ENCODE peak calls at places on chromosomes 11 and 22, in eight cellular contexts. N is neural progenitor cell, X is body of pancreas, F is BJ, M is IMR-90, K is epithelial cell of esophagus, H is ovary, B is right atrium auricular region. W is an unnamed sample.

GRCh38 chr22:42754658-42755057 is 34.0 kb upstream of the A4GALT start:
- DNase-seq in N (no peak), X (peak), F (no peak), M (peak), K (peak), H (no peak), B (no peak), W (no peak)

GRCh38 chr22:21623402-21623970 is 6.3 kb downstream of the YDJC start:
- DNase-seq in N (no peak), X (no peak), F (no peak), M (no peak), K (no peak), H (no peak), B (no peak), W (no peak)

GRCh38 chr11:126712017-126712625 is 288.4 kb downstream of the KIRREL3 start:
- DNase-seq in N (no peak), X (no peak), F (no peak), M (peak), K (no peak), H (no peak), B (no peak), W (no peak)

GRCh38 chr22:49007013-49007653 is 820.5 kb downstream of the BRD1 start:
- DNase-seq in N (no peak), X (no peak), F (no peak), M (no peak), K (no peak), H (no peak), B (peak), W (no peak)

GRCh38 chr11:12397953-12398352 is 20.6 kb downstream of the PARVA start:
- DNase-seq in N (no peak), X (no peak), F (peak), M (peak), K (peak), H (peak), B (peak), W (no peak)

GRCh38 chr11:48005878-48006277 is 25.5 kb downstream of the PTPRJ start:
- DNase-seq in N (peak), X (no peak), F (no peak), M (no peak), K (no peak), H (no peak), B (no peak), W (no peak)

GRCh38 chr11:60482361-60482760 is 10.2 kb upstream of the MS4A12 start:
- DNase-seq in N (no peak), X (no peak), F (no peak), M (no peak), K (no peak), H (no peak), B (no peak), W (peak)

GRCh38 chr11:9787981-9788521 is 124.2 kb downstream of the SWAP70 start:
- DNase-seq in N (no peak), X (peak), F (peak), M (peak), K (no peak), H (no peak), B (no peak), W (peak)

GRCh38 chr22:33666661-33667619 is 253.3 kb downstream of the LARGE1 start:
- DNase-seq in N (peak), X (no peak), F (no peak), M (no peak), K (no peak), H (no peak), B (no peak), W (peak)

GRCh38 chr11:62923634-62924411 is 2.7 kb upstream of the CHRM1 start:
- DNase-seq in N (peak), X (no peak), F (no peak), M (no peak), K (peak), H (no peak), B (no peak), W (peak)

GRCh38 chr22:28015676-28016601 is 96.9 kb upstream of the PITPNB start:
- DNase-seq in N (peak), X (peak), F (no peak), M (no peak), K (no peak), H (peak), B (no peak), W (no peak)

GRCh38 chr11:88886796-88887195 is 179.0 kb downstream of the GRM5 start:
- DNase-seq in N (peak), X (peak), F (no peak), M (peak), K (peak), H (no peak), B (no peak), W (peak)

GRCh38 chr22:47112994-47113879 is 350.8 kb downstream of the TBC1D22A start:
- DNase-seq in N (no peak), X (no peak), F (no peak), M (no peak), K (no peak), H (peak), B (no peak), W (no peak)

GRCh38 chr11:36010010-36010740 is 66.3 kb downstream of the LDLRAD3 start:
- DNase-seq in N (no peak), X (no peak), F (no peak), M (peak), K (peak), H (no peak), B (no peak), W (no peak)

GRCh38 chr11:49505231-49505630 is 296.8 kb upstream of the FOLH1 start:
- DNase-seq in N (peak), X (no peak), F (no peak), M (no peak), K (peak), H (no peak), B (no peak), W (no peak)

GRCh38 chr11:122375687-122376399 is 259.8 kb upstream of the BLID start:
- DNase-seq in N (no peak), X (no peak), F (no peak), M (peak), K (peak), H (no peak), B (no peak), W (peak)

DNA sequence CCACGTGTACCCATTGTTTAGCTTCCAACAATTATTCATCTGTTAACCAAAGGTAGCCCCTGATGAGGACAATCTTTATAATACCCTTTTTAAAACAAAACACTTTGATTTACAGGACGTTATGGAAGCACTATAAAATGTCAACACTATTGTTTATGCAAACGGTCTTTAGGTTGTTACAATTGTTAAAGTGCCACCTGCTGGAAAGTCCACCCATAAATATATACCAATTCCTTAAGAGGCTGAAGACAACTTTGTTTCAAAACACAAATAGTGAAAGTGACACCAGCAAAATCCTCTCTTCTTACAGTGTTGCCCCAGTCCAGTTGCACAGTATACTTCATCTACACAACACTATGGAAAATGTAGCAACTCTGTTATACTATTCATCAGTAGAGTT is 68.9 kb upstream of the SLN start:
- DNase-seq in N (no peak), X (no peak), F (no peak), M (no peak), K (peak), H (no peak), B (no peak), W (peak)
- TF ChIP-seq CTCF in N (no peak), X (no peak), F (no peak), M (peak), K (peak), H (no peak), B (no peak), W (no peak)

DNA sequence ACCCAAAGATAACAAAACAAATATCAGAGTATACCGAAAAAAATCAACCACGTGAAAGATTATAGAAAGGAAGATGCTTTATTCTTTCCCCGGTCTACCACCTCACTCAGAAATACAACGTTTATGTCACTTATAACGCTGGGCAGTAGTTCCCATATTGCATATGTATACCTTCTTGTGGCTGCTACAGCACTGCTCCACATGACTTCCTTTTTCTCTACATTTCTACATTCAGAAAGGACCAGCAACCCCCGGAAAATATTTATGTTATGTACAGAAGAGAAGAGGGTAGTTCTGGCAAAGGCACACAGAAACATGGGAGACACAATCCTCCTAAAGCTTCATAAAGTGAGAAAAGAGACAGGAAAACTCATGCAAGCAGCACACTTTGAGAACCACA is 56.8 kb downstream of the MTMR2 start:
- DNase-seq in N (no peak), X (no peak), F (no peak), M (no peak), K (no peak), H (no peak), B (no peak), W (no peak)
- H3K4me3 ChIP-seq in N (no peak), X (no peak), F (no peak), M (no peak), K (no peak), H (no peak), B (no peak), W (no peak)

DNA sequence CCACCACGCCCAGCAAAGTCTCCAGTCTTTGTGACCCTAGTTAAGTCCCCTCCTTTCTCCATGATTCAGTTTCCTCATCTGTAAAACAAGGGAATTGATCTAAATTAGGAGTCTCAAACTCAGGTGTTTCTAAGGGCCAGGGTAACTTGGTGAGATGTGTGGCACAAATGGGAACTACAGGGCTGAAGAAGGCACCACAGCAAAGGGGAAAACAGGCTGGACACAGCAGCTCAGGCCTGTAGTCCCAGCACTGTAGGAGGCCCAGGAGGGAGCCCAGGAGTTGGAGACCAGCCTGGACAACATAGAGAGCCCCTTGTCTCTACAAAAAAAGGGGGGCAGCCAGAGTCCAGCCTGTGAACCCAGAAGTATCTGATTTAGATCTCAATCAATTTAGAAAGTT is 15.6 kb upstream of the PATZ1 start:
- DNase-seq in N (no peak), X (no peak), F (no peak), M (no peak), K (no peak), H (no peak), B (no peak), W (no peak)
- TF ChIP-seq CTCF in N (no peak), X (no peak), F (no peak), M (no peak), K (no peak), H (no peak), B (no peak), W (no peak)

DNA sequence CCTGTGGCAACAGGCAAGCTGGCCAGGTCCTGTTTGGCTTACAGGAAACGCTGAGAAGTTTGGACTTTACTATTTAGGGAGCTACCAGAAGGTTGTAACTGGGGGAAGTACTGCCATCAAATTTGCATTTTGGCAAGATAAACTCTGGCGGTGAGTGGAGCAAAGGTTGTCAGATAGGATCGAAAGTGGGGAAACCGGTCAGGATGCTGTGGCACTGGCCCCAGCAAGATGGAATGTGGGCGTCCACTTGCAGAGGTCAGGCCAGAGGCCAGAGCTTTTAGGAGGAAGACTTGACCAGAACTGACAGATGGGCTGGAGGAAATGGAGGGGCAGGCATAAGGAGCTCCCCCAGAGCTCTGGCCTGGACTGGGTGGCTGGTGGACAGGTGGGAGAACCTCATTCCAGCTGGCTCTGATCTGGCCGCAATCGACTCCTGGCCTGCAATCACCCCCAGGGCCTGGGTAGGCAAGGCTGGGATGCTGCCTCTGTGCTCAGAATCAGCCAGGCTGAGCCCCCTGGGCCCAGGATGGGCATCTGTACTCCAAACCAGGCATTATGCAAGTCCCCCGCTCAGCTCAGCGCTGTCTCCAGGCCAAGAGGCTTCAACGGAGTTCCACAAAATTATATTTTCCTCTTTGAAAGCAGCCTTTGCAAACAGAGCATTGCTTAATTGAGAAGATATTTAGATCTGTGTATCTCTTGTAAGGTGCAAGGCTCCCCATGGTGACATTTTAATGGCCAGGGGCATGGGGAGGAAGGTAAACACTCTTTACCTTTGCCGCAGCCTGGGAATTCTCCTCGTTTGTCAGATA is 178.3 kb upstream of the NECTIN1 start:
- DNase-seq in N (no peak), X (peak), F (no peak), M (no peak), K (no peak), H (no peak), B (no peak), W (no peak)
- H3K4me3 ChIP-seq in N (no peak), X (no peak), F (no peak), M (no peak), K (no peak), H (no peak), B (no peak), W (no peak)

DNA sequence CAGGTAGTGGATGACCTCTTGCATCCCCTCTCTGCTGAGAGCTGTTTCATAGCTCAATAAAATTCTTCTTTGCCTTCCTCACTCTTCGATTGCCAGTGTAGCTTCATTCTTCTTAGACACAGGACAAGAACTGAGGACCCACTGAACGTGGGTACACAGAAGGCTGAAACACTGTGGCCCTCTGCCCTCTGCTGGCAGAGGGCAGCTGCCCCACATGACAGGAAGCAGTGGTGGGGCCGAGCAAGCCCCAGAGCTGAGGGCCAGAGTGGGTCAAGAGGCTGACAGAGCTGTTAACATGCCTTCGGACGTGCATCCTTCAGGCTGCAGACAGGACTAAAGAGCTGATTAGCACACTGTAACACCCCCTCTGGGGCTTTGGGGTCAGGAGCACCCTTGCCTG is 15.6 kb downstream of the SMC1B start:
- DNase-seq in N (peak), X (no peak), F (no peak), M (no peak), K (no peak), H (no peak), B (no peak), W (peak)
- TF ChIP-seq CTCF in N (peak), X (no peak), F (peak), M (no peak), K (no peak), H (no peak), B (no peak), W (peak)

GRCh38 chr11:32427935-32428664 is 7.2 kb downstream of the WT1 start:
- DNase-seq in N (peak), X (no peak), F (no peak), M (no peak), K (no peak), H (peak), B (no peak), W (no peak)
- H3K4me3 ChIP-seq in N (no peak), X (no peak), F (no peak), M (no peak), K (no peak), H (peak), B (no peak), W (no peak)

DNA sequence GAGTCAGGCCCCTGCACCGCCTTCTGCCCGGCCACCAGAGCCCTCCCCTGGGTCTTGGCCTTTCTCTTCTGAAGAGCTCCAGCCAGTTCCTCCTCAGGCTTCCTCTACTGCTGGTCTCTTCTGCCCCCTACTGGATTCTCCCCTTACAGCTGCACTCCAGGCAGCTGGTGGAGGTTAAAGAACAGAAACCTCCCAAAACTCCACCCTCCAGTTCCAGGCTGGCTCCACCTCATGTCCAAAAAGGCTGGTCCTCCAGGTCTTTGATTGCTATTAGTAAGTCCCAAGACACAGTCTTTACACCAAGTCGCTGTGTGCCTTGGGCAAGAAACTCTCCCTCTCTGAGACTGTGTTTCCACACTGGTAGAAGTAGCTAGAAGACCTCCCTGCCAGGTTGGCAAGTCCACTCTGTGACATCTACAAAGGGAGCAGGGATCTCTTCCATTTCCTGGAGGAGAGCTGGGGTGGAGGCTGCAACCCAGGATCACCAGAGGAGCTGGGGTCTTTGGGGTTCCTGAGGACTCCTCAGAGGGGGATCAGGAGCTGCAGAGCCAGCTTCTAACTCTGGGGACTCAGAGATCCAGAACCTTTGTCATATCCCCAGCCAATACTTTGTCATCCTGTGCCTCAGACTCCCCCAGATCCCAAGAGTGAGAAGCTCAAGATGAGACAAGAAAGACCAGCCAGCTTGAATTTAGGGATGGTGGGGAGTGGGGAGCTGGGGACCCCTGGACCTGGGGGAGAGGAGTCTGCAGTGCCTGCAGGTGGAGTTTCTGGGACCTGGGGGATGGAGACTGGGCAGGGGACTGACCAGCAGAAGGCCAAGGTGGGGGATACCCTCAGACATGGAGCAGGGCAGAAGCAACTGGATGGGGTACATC is 3.4 kb upstream of the IGLL5 start:
- DNase-seq in N (peak), X (peak), F (no peak), M (peak), K (peak), H (no peak), B (peak), W (peak)
- TF ChIP-seq CTCF in N (peak), X (peak), F (peak), M (peak), K (peak), H (peak), B (peak), W (peak)

GRCh38 chr11:69986421-69987229 is 91.5 kb upstream of the ANO1 start:
- DNase-seq in N (no peak), X (no peak), F (no peak), M (no peak), K (no peak), H (no peak), B (no peak), W (no peak)
- H3K4me3 ChIP-seq in N (peak), X (no peak), F (no peak), M (peak), K (no peak), H (peak), B (peak), W (no peak)

DNA sequence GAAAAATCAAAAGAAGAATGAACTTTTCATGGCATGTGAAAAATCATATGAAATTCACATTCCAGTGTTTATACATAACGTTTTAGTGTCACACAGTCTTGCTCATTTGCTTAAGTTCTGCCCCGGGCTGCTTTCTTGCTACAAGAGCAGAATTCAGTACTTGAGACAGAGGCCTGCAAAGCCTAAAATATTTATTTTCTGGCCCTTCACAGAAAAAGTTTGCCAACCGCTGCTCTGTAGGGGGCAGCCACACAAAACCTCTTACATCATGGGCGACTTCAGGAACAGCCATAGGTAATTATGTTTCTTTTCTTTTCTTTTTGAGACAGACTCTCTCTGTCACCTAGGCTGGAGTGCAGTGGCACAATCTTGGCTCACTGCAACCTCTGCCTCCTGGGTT is 1.0 kb upstream of the ATG2A start:
- DNase-seq in N (peak), X (no peak), F (no peak), M (peak), K (peak), H (no peak), B (no peak), W (peak)
- TF ChIP-seq CTCF in N (peak), X (no peak), F (peak), M (peak), K (peak), H (no peak), B (no peak), W (peak)